ENCODE peak calls at places on chromosomes 16 and 17, in seven cellular contexts. Q is stomach, G is GM12878, T is breast epithelium, A is prostate gland, Y is spleen, F is SK-N-SH. M is an unnamed sample.

GRCh38 chr16:400061-400540 is 1.6 kb upstream of the DECR2 start:
- DNase-seq in Q (no peak), G (no peak), T (no peak), A (no peak), Y (peak; percentile 82), F (no peak), M (no peak)

GRCh38 chr17:5762191-5762590 is 177.9 kb upstream of the NLRP1 start:
- DNase-seq in Q (no peak), G (no peak), T (no peak), A (no peak), Y (no peak), F (no peak), M (no peak)

GRCh38 chr17:8887834-8888703 is 20.6 kb upstream of the PIK3R6 start:
- DNase-seq in Q (no peak), G (no peak), T (no peak), A (no peak), Y (no peak), F (peak; percentile 66), M (no peak)

GRCh38 chr16:8920676-8921625 is 38.8 kb downstream of the LITAFD start:
- DNase-seq in Q (no peak), G (no peak), T (no peak), A (no peak), Y (no peak), F (no peak), M (no peak)

GRCh38 chr17:76726766-76727718 is at the start of gene METTL23:
- DNase-seq in Q (peak; percentile 88), G (no peak), T (peak; percentile 81), A (peak; percentile 79), Y (peak; percentile 97), F (peak; percentile 89), M (peak; percentile 90)

GRCh38 chr17:58611331-58611730 is 80.5 kb downstream of the TEX14 start:
- DNase-seq in Q (no peak), G (no peak), T (no peak), A (no peak), Y (no peak), F (no peak), M (no peak)

GRCh38 chr16:81499576-81500380 is 55.2 kb downstream of the CMIP start:
- DNase-seq in Q (no peak), G (no peak), T (no peak), A (peak; percentile 26), Y (peak; percentile 60), F (no peak), M (no peak)

GRCh38 chr17:29624586-29624985 is 1.9 kb upstream of the CORO6 start:
- DNase-seq in Q (no peak), G (no peak), T (no peak), A (no peak), Y (no peak), F (peak; percentile 41), M (no peak)

GRCh38 chr17:83198366-83199341 is 119.2 kb downstream of the METRNL start:
- DNase-seq in Q (no peak), G (no peak), T (peak; percentile 37), A (no peak), Y (peak; percentile 82), F (no peak), M (no peak)

GRCh38 chr16:8505327-8505991 is 84.9 kb downstream of the TMEM114 start:
- DNase-seq in Q (peak; percentile 60), G (no peak), T (no peak), A (no peak), Y (no peak), F (no peak), M (no peak)

GRCh38 chr16:84547539-84548058 is 43.1 kb upstream of the MEAK7 start:
- DNase-seq in Q (no peak), G (no peak), T (no peak), A (no peak), Y (peak; percentile 41), F (no peak), M (no peak)

GRCh38 chr16:12706628-12707027 is 97.1 kb downstream of the CPPED1 start:
- DNase-seq in Q (peak; percentile 13), G (no peak), T (no peak), A (no peak), Y (no peak), F (no peak), M (no peak)

GRCh38 chr17:74566132-74566753 is 1.1 kb downstream of the CD300H start:
- DNase-seq in Q (peak; percentile 28), G (no peak), T (no peak), A (no peak), Y (peak; percentile 82), F (peak; percentile 82), M (peak; percentile 39)

GRCh38 chr17:33390479-33391027 is 97.5 kb upstream of the ASIC2 start:
- DNase-seq in Q (no peak), G (no peak), T (no peak), A (no peak), Y (no peak), F (no peak), M (no peak)

GRCh38 chr17:76940293-76940692 is 72.1 kb downstream of the MGAT5B start:
- DNase-seq in Q (no peak), G (no peak), T (no peak), A (no peak), Y (no peak), F (no peak), M (no peak)

GRCh38 chr16:5428932-5429331 is 331.3 kb upstream of the EEF2KMT start:
- DNase-seq in Q (no peak), G (no peak), T (no peak), A (no peak), Y (no peak), F (no peak), M (peak; percentile 41)

DNA sequence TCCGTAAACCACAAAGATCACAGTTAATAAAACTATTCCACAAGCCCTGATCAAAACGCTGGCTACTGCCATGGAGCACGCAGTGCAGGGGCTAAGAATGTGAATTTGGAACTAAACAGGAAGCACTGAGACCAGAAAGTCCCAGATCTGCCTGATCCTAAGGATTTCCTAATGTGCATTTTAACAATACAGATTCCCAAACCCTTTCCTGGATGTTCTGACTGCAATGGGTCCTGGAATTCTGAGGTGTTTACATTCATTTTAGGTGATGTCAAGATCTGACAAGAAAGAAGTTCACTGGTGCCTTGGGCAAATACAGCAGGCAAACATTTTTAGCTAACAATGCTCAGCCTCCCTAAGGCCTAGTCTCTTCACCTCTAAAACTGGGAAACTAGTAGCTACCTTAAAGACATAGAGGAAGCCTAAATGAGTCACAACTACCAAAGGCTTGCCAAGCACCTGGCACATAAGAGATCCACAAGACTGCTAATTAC is 10.3 kb downstream of the NSMCE1 start:
- DNase-seq in Q (no peak), G (no peak), T (no peak), A (no peak), Y (no peak), F (no peak), M (no peak)
- TF ChIP-seq POLR2AphosphoS5 in Q (peak; percentile 58), G (no peak), T (peak; percentile 12), A (peak; percentile 72), Y (no peak), F (no peak), M (no peak)

DNA sequence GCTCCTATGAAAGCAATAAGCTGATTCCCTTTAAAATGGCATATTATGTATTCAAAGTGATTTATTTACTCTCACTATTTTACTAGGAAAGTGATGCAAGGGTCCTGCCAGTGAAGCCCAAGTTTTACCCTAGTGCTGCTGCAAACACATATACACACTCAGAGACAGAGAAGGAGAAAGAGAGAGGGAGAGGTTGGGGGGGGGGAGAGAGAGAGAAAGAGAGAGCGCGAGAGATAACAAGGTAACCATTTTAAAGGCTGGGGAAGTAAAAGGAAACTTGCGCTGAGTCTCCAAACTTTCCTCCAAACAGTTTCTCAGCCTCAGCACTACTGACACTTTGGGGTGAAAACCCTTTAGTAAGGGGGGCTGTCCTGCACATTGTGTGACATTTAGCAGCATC is 5.9 kb downstream of the USP31 start:
- DNase-seq in Q (no peak), G (no peak), T (no peak), A (no peak), Y (no peak), F (no peak), M (no peak)
- H3K4me3 ChIP-seq in Q (no peak overlapping the region), G (no peak overlapping the region), T (no peak overlapping the region), A (no peak overlapping the region), Y (no peak overlapping the region), F (no peak overlapping the region), M (no peak overlapping the region)

GRCh38 chr17:80894726-80895125 is 96.9 kb upstream of the CHMP6 start:
- DNase-seq in Q (no peak), G (no peak), T (no peak), A (no peak), Y (no peak), F (no peak), M (no peak)
- H3K9me3 ChIP-seq in Q (no peaks in the 10 kb centered on the region), G (no peaks in the 10 kb centered on the region), T (no peaks in the 10 kb centered on the region), A (no peaks in the 10 kb centered on the region), Y (no peaks in the 10 kb centered on the region), F (no peaks in the 10 kb centered on the region), M (no peaks in the 10 kb centered on the region)

DNA sequence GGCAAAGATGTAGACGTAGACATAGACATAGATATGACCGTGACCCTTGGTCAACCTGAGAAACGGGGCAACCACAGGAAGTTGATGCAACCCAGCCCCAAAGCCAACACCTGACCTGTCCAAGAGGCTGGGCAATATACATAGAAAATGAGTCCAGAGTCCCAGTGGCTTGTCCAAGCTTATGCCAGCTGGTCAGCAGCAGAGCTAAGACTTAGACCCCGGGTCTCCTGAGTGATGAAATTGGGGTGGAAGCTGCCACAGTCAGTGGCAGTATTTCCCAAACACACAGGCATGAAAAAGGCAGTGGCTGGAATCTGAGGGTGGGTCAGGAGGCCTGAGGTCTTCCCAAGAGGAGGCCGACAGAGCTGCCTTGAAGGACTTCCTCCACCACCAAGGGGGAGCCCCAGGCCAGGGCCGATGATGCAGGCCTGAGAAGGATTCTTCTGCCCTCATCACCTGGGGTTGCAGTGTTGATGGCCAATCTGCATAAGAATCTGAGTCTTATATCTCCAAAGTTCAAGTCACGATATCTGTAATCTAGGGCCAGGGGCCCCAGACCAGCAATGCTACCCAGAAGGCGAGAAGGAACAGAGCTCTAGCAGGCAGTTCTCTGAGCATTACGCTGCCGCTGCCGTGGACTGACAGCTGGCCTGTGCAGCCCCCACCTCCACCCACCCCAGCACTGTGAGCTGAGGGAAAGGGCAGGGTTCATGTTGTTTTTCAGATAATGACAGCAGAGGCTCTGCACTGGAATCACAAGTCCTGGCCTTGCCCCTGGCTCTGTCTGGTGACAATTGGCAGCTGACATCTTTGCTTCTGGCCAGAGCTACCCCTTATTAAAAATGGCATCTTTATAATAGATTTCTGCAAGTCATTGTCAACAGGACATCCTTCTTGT is 72.7 kb downstream of the GNAO1 start:
- DNase-seq in Q (no peak), G (no peak), T (no peak), A (no peak), Y (no peak), F (peak; percentile 86), M (no peak)
- TF ChIP-seq POLR2AphosphoS5 in Q (no peak), G (no peak), T (no peak), A (no peak), Y (no peak), F (no peak), M (no peak)

M was measured in transverse colon.